ENCODE peak calls at places on chromosomes 7 and 10, in four cellular contexts. D is cardiac fibroblast, B is natural killer cell, C is IMR-90. L is an unnamed sample.

GRCh38 chr7:4073052-4073451 is 609.0 kb upstream of the FOXK1 start:
- DNase-seq in D (no peak), B (no peak), C (no peak), L (no peak)

GRCh38 chr10:11457336-11457735 is 154.1 kb downstream of the USP6NL start:
- DNase-seq in D (no peak), B (no peak), C (no peak), L (no peak)

GRCh38 chr10:14153570-14154055 is 177.1 kb downstream of the FRMD4A start:
- DNase-seq in D (peak; percentile 69), B (no peak), C (peak; percentile 37), L (no peak)

GRCh38 chr7:121446526-121446925 is 50.4 kb upstream of the FAM3C start:
- DNase-seq in D (no peak), B (no peak), C (no peak), L (no peak)

GRCh38 chr7:133735222-133735621 is 391.9 kb upstream of the LRGUK start:
- DNase-seq in D (peak; percentile 18), B (no peak), C (peak; percentile 88), L (no peak)

GRCh38 chr7:132930881-132931280 is 151.0 kb downstream of the CHCHD3 start:
- DNase-seq in D (peak; percentile 28), B (no peak), C (peak; percentile 3), L (no peak)

GRCh38 chr7:47458057-47458456 is 123.9 kb downstream of the TNS3 start:
- DNase-seq in D (peak; percentile 92), B (no peak), C (peak; percentile 99), L (no peak)

GRCh38 chr10:69352569-69353264 is 64.0 kb downstream of the TACR2 start:
- DNase-seq in D (peak; percentile 80), B (no peak), C (peak; percentile 80), L (no peak)

GRCh38 chr10:22932626-22933370 is 4.9 kb downstream of the ARMC3 start:
- DNase-seq in D (peak; percentile 56), B (no peak), C (no peak), L (no peak)

GRCh38 chr10:72162978-72163377 is 52.8 kb upstream of the ANAPC16 start:
- DNase-seq in D (peak; percentile 78), B (no peak), C (peak; percentile 74), L (no peak)

GRCh38 chr7:3289996-3290395 is 11.1 kb upstream of the SDK1 start:
- DNase-seq in D (peak; percentile 44), B (no peak), C (peak; percentile 56), L (no peak)

GRCh38 chr10:35592421-35592820 is 12.7 kb upstream of the GJD4 start:
- DNase-seq in D (no peak), B (no peak), C (no peak), L (no peak)

GRCh38 chr7:127650842-127651555 is 995 bp upstream of the SND1 start:
- DNase-seq in D (no peak), B (no peak), C (peak; percentile 39), L (no peak)

GRCh38 chr10:69360485-69361302 is 56.0 kb downstream of the TACR2 start:
- DNase-seq in D (peak; percentile 94), B (no peak), C (peak; percentile 93), L (no peak)

GRCh38 chr10:92692085-92692671 is 2.4 kb downstream of the HHEX start:
- DNase-seq in D (no peak), B (no peak), C (no peak), L (no peak)

GRCh38 chr10:129329375-129330040 is 137.5 kb upstream of the MGMT start:
- DNase-seq in D (no peak), B (no peak), C (no peak), L (no peak)

GRCh38 chr10:71312840-71313789 is 5.9 kb upstream of the SLC29A3 start:
- DNase-seq in D (peak; percentile 49), B (no peak), C (peak; percentile 60), L (no peak)

GRCh38 chr7:20737840-20738448 is 48.7 kb downstream of the SP8 start:
- DNase-seq in D (no peak), B (no peak), C (no peak), L (no peak)

GRCh38 chr10:64444578-64444977 is 923.4 kb downstream of the REEP3 start:
- DNase-seq in D (no peak), B (no peak), C (no peak), L (no peak)

GRCh38 chr10:110802551-110803238 is 69.0 kb upstream of the PDCD4 start:
- DNase-seq in D (peak; percentile 73), B (no peak), C (peak; percentile 94), L (no peak)

GRCh38 chr10:132810141-132810806 is 24.3 kb upstream of the NKX6-2 start:
- DNase-seq in D (no peak), B (no peak), C (no peak), L (no peak)

GRCh38 chr10:132808568-132809236 is 22.8 kb upstream of the NKX6-2 start:
- DNase-seq in D (no peak), B (no peak), C (no peak), L (no peak)

GRCh38 chr10:132810807-132811700 is 25.1 kb upstream of the NKX6-2 start:
- DNase-seq in D (no peak), B (no peak), C (no peak), L (no peak)

GRCh38 chr10:132808247-132808567 is 22.3 kb upstream of the NKX6-2 start:
- DNase-seq in D (no peak), B (no peak), C (no peak), L (no peak)

GRCh38 chr10:132809237-132810140 is 23.5 kb upstream of the NKX6-2 start:
- DNase-seq in D (no peak), B (no peak), C (no peak), L (no peak)
- TF ChIP-seq CTCF in D (no peak), B (no peak), C (no peak), L (no peak)

DNA sequence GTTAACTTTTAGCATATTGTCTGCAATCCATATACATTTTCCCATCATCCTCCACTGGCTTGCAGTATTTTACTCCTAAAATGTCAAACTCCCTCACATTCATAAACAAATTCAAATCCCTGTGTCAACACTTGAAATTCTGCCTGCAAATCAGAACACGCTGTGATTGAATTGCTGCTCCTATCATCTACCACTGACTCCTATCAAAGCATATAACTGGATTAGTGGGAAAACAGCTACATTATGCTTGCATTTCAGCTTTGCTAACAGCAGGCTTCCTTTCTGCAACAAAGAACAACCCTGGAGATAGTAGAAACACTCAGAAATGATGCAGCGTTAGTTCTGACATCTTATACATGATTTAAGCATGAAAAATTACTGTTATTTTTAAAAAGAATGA is 281.8 kb upstream of the HGF start:
- DNase-seq in D (no peak), B (no peak), C (no peak), L (no peak)
- TF ChIP-seq CTCF in D (no peak), B (no peak), C (no peak), L (no peak)

DNA sequence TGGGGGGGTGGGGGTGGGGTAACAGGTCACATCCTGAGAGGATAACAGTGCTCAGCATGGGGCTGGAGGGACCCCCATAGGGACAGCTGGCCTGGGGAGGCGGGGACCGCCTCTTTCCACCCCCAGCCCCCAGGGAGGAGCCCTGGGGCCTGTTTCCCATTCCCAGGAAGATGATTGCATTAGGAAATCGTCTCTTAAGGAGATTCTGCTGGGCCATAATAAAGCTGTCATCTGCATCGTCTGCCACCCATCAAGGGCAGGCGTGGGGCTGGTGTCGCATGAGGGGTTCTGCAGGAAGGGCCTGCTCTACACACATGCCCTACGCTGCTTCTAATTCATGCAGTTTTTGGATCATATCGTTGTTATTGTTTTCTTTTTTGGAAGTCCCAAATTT is 17.2 kb downstream of the RET start:
- DNase-seq in D (no peak), B (no peak), C (no peak), L (no peak)
- TF ChIP-seq CTCF in D (no peak), B (no peak), C (no peak), L (no peak)

DNA sequence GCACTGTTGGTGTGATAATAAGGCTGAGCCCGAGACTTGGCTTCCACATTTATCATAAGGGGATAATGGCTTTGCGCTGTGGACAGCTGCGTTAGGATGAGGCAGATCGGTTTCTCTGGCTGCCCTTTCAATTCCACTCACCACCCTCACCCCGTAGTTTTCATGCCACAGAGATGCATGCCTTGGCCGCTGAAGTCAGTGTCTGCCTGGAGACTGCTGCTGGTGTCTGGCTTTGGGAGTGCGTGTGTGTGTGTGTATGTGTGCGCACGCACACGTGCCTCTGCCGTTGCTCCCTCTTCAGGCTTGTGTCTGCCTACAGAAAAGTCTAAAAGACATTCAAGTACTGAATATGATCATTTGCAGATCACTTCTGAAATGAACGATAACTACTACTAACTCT is 272.9 kb downstream of the CCDC3 start:
- DNase-seq in D (no peak), B (no peak), C (peak; percentile 26), L (no peak)
- TF ChIP-seq CTCF in D (no peak), B (no peak), C (no peak), L (no peak)

GRCh38 chr10:46299531-46300366 is 13.0 kb downstream of the ANTXRL start:
- DNase-seq in D (no peak), B (no peak), C (no peak), L (no peak)

GRCh38 chr10:46299267-46299530 is 12.4 kb downstream of the ANTXRL start:
- DNase-seq in D (no peak), B (no peak), C (no peak), L (no peak)

GRCh38 chr10:46296629-46297275 is 10.0 kb downstream of the ANTXRL start:
- DNase-seq in D (no peak), B (no peak), C (no peak), L (no peak)

GRCh38 chr10:46298346-46299266 is 11.8 kb downstream of the ANTXRL start:
- DNase-seq in D (no peak), B (no peak), C (no peak), L (no peak)

GRCh38 chr10:46297406-46298204 is 10.8 kb downstream of the ANTXRL start:
- DNase-seq in D (no peak), B (no peak), C (no peak), L (no peak)
- TF ChIP-seq CTCF in D (no peak), B (no peak), C (no peak), L (no peak)

GRCh38 chr7:40105879-40106473 is 28.4 kb downstream of the MPLKIP start:
- DNase-seq in D (no peak), B (no peak), C (peak; percentile 10), L (no peak)

GRCh38 chr7:40097728-40098127 is 36.7 kb downstream of the MPLKIP start:
- DNase-seq in D (no peak), B (no peak), C (no peak), L (no peak)

GRCh38 chr7:40099837-40100236 is 34.6 kb downstream of the MPLKIP start:
- DNase-seq in D (no peak), B (no peak), C (no peak), L (no peak)

GRCh38 chr7:40098810-40099209 is 35.6 kb downstream of the MPLKIP start:
- DNase-seq in D (no peak), B (no peak), C (no peak), L (no peak)

DNA sequence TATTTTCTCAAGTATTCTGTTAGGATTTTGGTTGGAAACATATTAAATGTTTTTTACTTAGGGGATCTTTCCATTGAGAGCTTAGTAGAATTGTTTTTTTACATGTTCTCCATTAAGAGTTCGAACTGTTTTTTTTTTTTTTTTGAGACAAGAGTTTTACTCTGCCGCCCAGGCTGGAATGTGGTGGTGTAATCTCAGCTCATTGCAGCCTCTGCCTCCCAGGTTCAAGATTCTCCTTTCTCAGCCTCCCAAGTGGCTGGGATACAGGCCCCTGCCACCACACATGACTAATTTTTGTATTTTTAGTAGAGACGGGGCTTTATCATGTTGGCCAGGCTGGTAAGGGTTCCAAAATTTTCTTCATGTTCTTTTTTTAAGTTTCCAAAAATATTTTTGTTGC is 33.2 kb downstream of the MPLKIP start:
- DNase-seq in D (peak; percentile 10), B (no peak), C (no peak), L (no peak)
- TF ChIP-seq CTCF in D (no peak), B (no peak), C (no peak), L (no peak)